ENCODE peak calls at places on chromosomes 16 and 17, in six cellular contexts. N is neuronal stem cell, M is mesenchymal stem cell, G is mesendoderm, K is H1, F is trophoblast cell. D is an unnamed sample. For H3K36me3, the result is how much of the 10 kb centered on the place peaks cover.

GRCh38 chr17:29766796-29767327 is 144.2 kb upstream of the CORO6 start:
- DNase-seq in G (no peak), N (no peak), F (no peak), M (peak), K (no peak), D (peak)

GRCh38 chr16:24689128-24689527 is 40.3 kb upstream of the TNRC6A start:
- DNase-seq in N (no peak), K (no peak), G (peak), F (peak), M (peak), D (peak)

GRCh38 chr17:80485846-80486245 is 9.4 kb upstream of the NPTX1 start:
- DNase-seq in K (no peak), G (no peak), F (no peak), N (no peak), M (no peak), D (no peak)

GRCh38 chr17:75720656-75721462 is at the start of gene ITGB4:
- DNase-seq in M (no peak), N (peak), K (peak), G (peak), F (peak), D (no peak)

GRCh38 chr16:6211644-6212043 is 1114.0 kb upstream of the EEF2KMT start:
- DNase-seq in K (no peak), N (no peak), G (no peak), M (no peak), F (no peak), D (no peak)

GRCh38 chr17:37770631-37771518 is 26.0 kb upstream of the HNF1B start:
- DNase-seq in M (peak), G (peak), F (peak), K (no peak), N (peak), D (peak)

GRCh38 chr16:31177136-31177535 is 2.8 kb upstream of the FUS start:
- DNase-seq in F (no peak), K (no peak), M (peak), N (no peak), G (no peak), D (peak)

GRCh38 chr16:6827931-6828330 is 504.7 kb upstream of the RBFOX1 start:
- DNase-seq in M (no peak), F (peak), G (no peak), N (no peak), K (no peak), D (no peak)

GRCh38 chr16:85103096-85104079 is 8.9 kb downstream of the CIBAR2 start:
- DNase-seq in G (no peak), M (no peak), N (no peak), F (no peak), K (no peak), D (no peak)

GRCh38 chr16:52548261-52549010 is 1.5 kb upstream of the TOX3 start:
- DNase-seq in M (no peak), N (no peak), K (no peak), F (no peak), G (peak), D (no peak)

GRCh38 chr17:81480140-81480917 is 32.3 kb downstream of the ACTG1 start:
- DNase-seq in F (no peak), N (no peak), G (no peak), M (peak), K (no peak), D (peak)

GRCh38 chr16:88631920-88632586 is 6.3 kb upstream of the IL17C start:
- DNase-seq in K (no peak), F (no peak), G (no peak), N (no peak), M (no peak), D (no peak)

GRCh38 chr16:24253192-24253591 is 2.9 kb upstream of the CACNG3 start:
- DNase-seq in F (peak), N (peak), K (peak), M (peak), G (peak), D (peak)

GRCh38 chr17:69179227-69179952 is 37.7 kb upstream of the ABCA6 start:
- DNase-seq in G (peak), M (peak), N (no peak), K (no peak), F (peak), D (peak)

GRCh38 chr16:79283578-79283977 is 317.0 kb downstream of the MAF start:
- DNase-seq in F (no peak), N (no peak), M (no peak), G (no peak), K (no peak), D (no peak)

GRCh38 chr17:41455236-41455635 is 11.9 kb downstream of the KRT32 start:
- DNase-seq in F (no peak), G (no peak), N (no peak), M (no peak), K (no peak), D (no peak)

GRCh38 chr16:68450741-68451140 is 2.4 kb upstream of the SMPD3 start:
- DNase-seq in F (no peak), M (no peak), K (no peak), N (no peak), G (no peak), D (no peak)

GRCh38 chr17:19716108-19717030 is at the start of gene SLC47A2:
- DNase-seq in K (no peak), G (no peak), F (no peak), N (no peak), M (no peak), D (no peak)

GRCh38 chr17:67293251-67294203 is 48.5 kb upstream of the HELZ start:
- DNase-seq in G (peak), K (peak), F (peak), M (peak), N (peak), D (peak)

GRCh38 chr16:49492090-49492801 is 118.6 kb downstream of the C16orf78 start:
- DNase-seq in N (peak), M (peak), K (peak), G (peak), F (peak), D (no peak)

GRCh38 chr17:50676065-50676975 is 31.4 kb downstream of the ANKRD40 start:
- DNase-seq in F (no peak), M (no peak), K (no peak), N (no peak), G (no peak), D (no peak)

GRCh38 chr17:9256361-9256943 is 235.1 kb downstream of the NTN1 start:
- DNase-seq in G (no peak), M (no peak), K (no peak), N (no peak), F (peak), D (no peak)

GRCh38 chr17:21174719-21175118 is 39.2 kb downstream of the TMEM11 start:
- DNase-seq in N (no peak), M (no peak), F (no peak), G (no peak), K (no peak), D (peak)

GRCh38 chr17:30021708-30022317 is 80.4 kb downstream of the EFCAB5 start:
- DNase-seq in G (peak), M (peak), K (no peak), N (peak), F (peak), D (peak)

GRCh38 chr16:87324411-87325275 is 7.5 kb upstream of the C16orf95 start:
- DNase-seq in G (peak), M (peak), F (peak), K (peak), N (peak), D (peak)

GRCh38 chr17:9790889-9791876 is at the start of gene DHRS7C:
- DNase-seq in G (no peak), N (no peak), K (no peak), F (no peak), M (no peak), D (no peak)

GRCh38 chr16:88511911-88512310 is 58.3 kb upstream of the ZC3H18 start:
- DNase-seq in M (no peak), N (no peak), K (no peak), G (no peak), F (no peak), D (no peak)

GRCh38 chr17:31067699-31068184 is 27.0 kb upstream of the NF1 start:
- DNase-seq in G (no peak), M (peak), K (no peak), N (no peak), F (peak), D (peak)

DNA sequence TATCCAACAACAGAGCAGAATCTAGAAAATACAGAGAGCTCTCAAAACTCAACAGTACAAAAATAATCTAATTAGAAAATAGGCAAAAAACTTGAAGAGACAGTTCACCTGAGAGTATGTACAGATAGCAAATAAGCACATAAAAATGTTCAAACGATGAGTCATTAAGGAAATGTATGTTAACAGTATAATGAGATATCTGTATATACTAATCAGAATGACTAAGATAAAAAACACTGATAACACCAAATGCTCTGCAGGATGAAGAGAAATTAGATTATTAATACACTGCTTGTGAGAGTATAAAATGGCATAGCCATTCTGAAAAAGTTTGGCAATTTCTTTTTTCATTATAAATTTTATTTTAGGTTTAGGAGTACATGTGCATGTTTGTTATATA is 1307.6 kb upstream of the GOT2 start:
- DNase-seq in K (no peak), N (no peak), M (no peak), G (no peak), F (no peak), D (no peak)
- H3K36me3 ChIP-seq in K (under half), N (under half), M (under half), G (under half), F (under half), D (under half)

GRCh38 chr17:49045376-49045775 is 48.2 kb downstream of the IGF2BP1 start:
- DNase-seq in K (no peak), G (no peak), N (no peak), F (peak), M (no peak), D (peak)
- H2BK5ac ChIP-seq in K (no peak), G (no peak), N (no peak), F (no peak), M (no peak), D (no peak)

GRCh38 chr16:2088192-2088631 is 40.4 kb downstream of the TSC2 start:
- DNase-seq in F (no peak), M (no peak), K (no peak), G (no peak), N (no peak), D (no peak)
- H3K36me3 ChIP-seq in F (half or more), M (half or more), K (under half), G (under half), N (half or more), D (half or more)

GRCh38 chr17:28725660-28726395 is at the start of gene TLCD1:
- DNase-seq in F (peak), M (peak), N (peak), G (peak), K (no peak), D (peak)
- H2BK5ac ChIP-seq in F (peak), M (peak), N (peak), G (peak), K (peak), D (peak)

GRCh38 chr16:28932339-28933141 is 769 bp downstream of the CD19 start:
- DNase-seq in M (no peak), G (no peak), K (no peak), N (no peak), F (no peak), D (no peak)
- H3K36me3 ChIP-seq in M (under half), G (under half), K (under half), N (under half), F (under half), D (under half)

GRCh38 chr16:19861811-19862327 is 22.8 kb downstream of the GPRC5B start:
- DNase-seq in G (peak), F (no peak), N (no peak), M (no peak), K (no peak), D (no peak)
- H2BK5ac ChIP-seq in G (peak), F (no peak), N (peak), M (no peak), K (peak), D (no peak)

GRCh38 chr17:1872976-1873375 is 43.2 kb downstream of the RPA1 start:
- DNase-seq in F (no peak), K (no peak), G (no peak), M (no peak), N (no peak), D (no peak)
- H3K36me3 ChIP-seq in F (under half), K (under half), G (under half), M (under half), N (half or more), D (under half)

DNA sequence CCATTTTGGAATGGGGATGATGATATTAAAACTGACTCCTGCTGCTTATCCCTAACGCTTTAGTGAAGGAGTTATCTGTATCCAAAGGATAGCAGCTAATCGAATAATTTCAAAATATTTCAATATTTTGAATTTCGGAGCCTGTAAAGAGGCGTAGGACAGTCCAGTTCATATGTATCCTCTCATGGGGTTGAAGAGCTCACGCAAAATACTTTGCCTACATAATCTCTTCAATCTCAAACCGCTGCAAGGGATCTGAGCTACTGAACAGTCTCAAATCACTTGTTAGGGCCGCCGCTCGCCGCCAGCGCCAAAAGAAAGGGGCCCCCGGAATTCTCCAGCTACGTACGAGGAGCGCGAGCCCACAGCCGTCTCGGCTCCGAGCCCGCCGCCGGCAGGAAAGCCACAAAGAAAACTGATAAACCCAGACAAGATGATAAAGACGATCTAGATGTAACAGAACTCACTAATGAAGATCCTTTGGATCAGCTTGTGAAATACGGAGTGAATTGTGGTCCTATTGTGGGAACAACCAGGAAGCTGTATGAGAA is 613 bp upstream of the RFWD3 start:
- DNase-seq in M (peak), N (peak), G (peak), F (no peak), K (no peak), D (peak)
- H2BK5ac ChIP-seq in M (no peak), N (no peak), G (no peak), F (no peak), K (peak), D (peak)

D was measured in IMR-90.